ENCODE peak calls at places on chromosomes 4 and X, in seven cellular contexts. U, S, Q, L, R, T and X are unnamed samples.
A peak's percentile ranks its signal among the peaks of the same experiment; 100 is the strongest.

GRCh38 chrX:40853816-40854123 is 118.4 kb upstream of the MED14 start:
- DNase-seq in L (no peak), R (no peak), U (no peak), T (no peak), Q (no peak), S (no peak), X (no peak)

GRCh38 chr4:10033191-10033881 is 12.0 kb upstream of the SLC2A9 start:
- DNase-seq in U (no peak), Q (no peak), R (no peak), T (no peak), L (no peak), S (peak; percentile 91), X (peak; percentile 71)

GRCh38 chr4:123017636-123018390 is 95.4 kb upstream of the NUDT6 start:
- DNase-seq in S (peak; percentile 81), U (no peak), T (no peak), R (no peak), Q (no peak), L (peak; percentile 15), X (peak; percentile 56)

GRCh38 chrX:10620121-10620699 is at the start of gene MID1:
- DNase-seq in Q (peak; percentile 78), U (peak; percentile 54), S (peak; percentile 75), T (peak; percentile 85), L (peak; percentile 65), R (no peak), X (peak; percentile 80)

GRCh38 chr4:2830632-2831610 is 12.7 kb upstream of the ADD1 start:
- DNase-seq in L (no peak), T (no peak), R (no peak), Q (no peak), U (no peak), S (no peak), X (no peak)

GRCh38 chrX:130108647-130109428 is 1.5 kb downstream of the ELF4 start:
- DNase-seq in U (no peak), L (peak; percentile 18), Q (no peak), R (peak; percentile 51), S (peak; percentile 62), T (no peak), X (no peak)

GRCh38 chrX:129461801-129462456 is 61.4 kb downstream of the SMARCA1 start:
- DNase-seq in T (no peak), R (no peak), U (no peak), L (no peak), S (no peak), Q (no peak), X (no peak)

GRCh38 chr4:26105815-26106699 is 192.0 kb downstream of the SMIM20 start:
- DNase-seq in S (peak; percentile 71), T (no peak), R (no peak), Q (no peak), U (no peak), L (no peak), X (peak; percentile 80)

GRCh38 chr4:174119051-174119450 is 164.4 kb downstream of the FBXO8 start:
- DNase-seq in U (no peak), R (no peak), T (no peak), Q (no peak), L (no peak), S (peak; percentile 90), X (peak; percentile 51)

GRCh38 chr4:143352052-143352451 is 15.4 kb downstream of the GAB1 start:
- DNase-seq in L (no peak), Q (peak; percentile 79), U (no peak), S (no peak), R (no peak), T (no peak), X (no peak)

GRCh38 chr4:133377286-133377685 is 228.2 kb downstream of the PCDH10 start:
- DNase-seq in Q (no peak), R (no peak), T (no peak), U (no peak), S (no peak), L (no peak), X (no peak)